ENCODE peak calls at places on chromosomes 2 and 18, in four cellular contexts. One of them, this sample, is unnamed.

GRCh38 chr18:24985616-24986015 is 366.4 kb downstream of the ZNF521 start:
- DNase-seq in body of pancreas: no peak
- DNase-seq in hepatocyte: no peak
- DNase-seq in uterus: no peak
- DNase-seq in this sample: no peak

GRCh38 chr2:135029481-135030134 is 17.6 kb downstream of the MAP3K19 start:
- DNase-seq in hepatocyte: no peak
- DNase-seq in uterus: no peak
- DNase-seq in body of pancreas: no peak
- DNase-seq in this sample: no peak

GRCh38 chr18:23844991-23845680 is 155.9 kb downstream of the LAMA3 start:
- DNase-seq in body of pancreas: no peak
- DNase-seq in uterus: no peak
- DNase-seq in hepatocyte: peak; percentile 49
- DNase-seq in this sample: peak; percentile 75

GRCh38 chr18:36947820-36948348 is 119.0 kb downstream of the KIAA1328 start:
- DNase-seq in body of pancreas: no peak
- DNase-seq in hepatocyte: no peak
- DNase-seq in uterus: no peak
- DNase-seq in this sample: peak; percentile 7

GRCh38 chr2:24382363-24383021 is 22.2 kb upstream of the ITSN2 start:
- DNase-seq in uterus: peak; percentile 51
- DNase-seq in hepatocyte: peak; percentile 83
- DNase-seq in body of pancreas: peak; percentile 70
- DNase-seq in this sample: peak; percentile 78

GRCh38 chr2:71787476-71788185 is 334.3 kb downstream of the DYSF start:
- DNase-seq in body of pancreas: no peak
- DNase-seq in uterus: no peak
- DNase-seq in hepatocyte: no peak
- DNase-seq in this sample: no peak

GRCh38 chr2:198314559-198315153 is 510.3 kb downstream of the PLCL1 start:
- DNase-seq in uterus: no peak
- DNase-seq in body of pancreas: no peak
- DNase-seq in hepatocyte: peak; percentile 68
- DNase-seq in this sample: no peak

GRCh38 chr2:3654031-3654430 is 4.0 kb upstream of the ALLC start:
- DNase-seq in body of pancreas: no peak
- DNase-seq in hepatocyte: no peak
- DNase-seq in uterus: no peak
- DNase-seq in this sample: no peak

GRCh38 chr2:50658883-50659282 is 373.0 kb downstream of the NRXN1 start:
- DNase-seq in body of pancreas: no peak
- DNase-seq in hepatocyte: no peak
- DNase-seq in uterus: no peak
- DNase-seq in this sample: no peak

GRCh38 chr18:62578980-62579511 is 56.2 kb downstream of the ZCCHC2 start:
- DNase-seq in hepatocyte: no peak
- DNase-seq in uterus: no peak
- DNase-seq in body of pancreas: no peak
- DNase-seq in this sample: no peak

DNA sequence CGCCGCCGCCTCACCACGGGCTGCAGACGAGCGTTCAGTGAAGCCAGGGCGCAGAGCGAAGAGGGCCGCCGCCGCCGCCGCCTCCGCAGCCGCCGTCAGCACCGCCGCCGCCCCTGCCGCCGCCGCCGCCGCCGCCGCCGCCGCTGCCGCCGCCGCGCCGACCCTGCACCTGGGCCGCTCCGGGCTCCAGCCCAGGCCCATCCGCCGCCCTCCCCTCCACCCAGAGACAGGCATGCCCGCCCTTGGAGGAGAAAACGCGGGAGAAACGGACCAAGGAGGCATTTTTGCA is 3.0 kb downstream of the POU3F3 start:
- DNase-seq in uterus: no peak
- DNase-seq in hepatocyte: no peak
- DNase-seq in body of pancreas: no peak
- DNase-seq in this sample: peak; percentile 82
- H3K27me3 ChIP-seq in uterus: peaks cover 16% of the 10 kb centered on the region
- H3K27me3 ChIP-seq in hepatocyte: peaks cover 82% of the 10 kb centered on the region
- H3K27me3 ChIP-seq in body of pancreas: peaks cover 52% of the 10 kb centered on the region
- H3K27me3 ChIP-seq in this sample: peaks cover 87% of the 10 kb centered on the region

GRCh38 chr18:54254265-54254758 is 15.0 kb upstream of the POLI start:
- DNase-seq in hepatocyte: peak; percentile 69
- DNase-seq in body of pancreas: peak; percentile 64
- DNase-seq in uterus: no peak
- DNase-seq in this sample: no peak
- H3K4me3 ChIP-seq in hepatocyte: no peak overlapping the region
- H3K4me3 ChIP-seq in body of pancreas: no peak overlapping the region
- H3K4me3 ChIP-seq in uterus: no peak overlapping the region
- H3K4me3 ChIP-seq in this sample: no peak overlapping the region

GRCh38 chr2:19623488-19623887 is 265.1 kb upstream of the OSR1 start:
- DNase-seq in uterus: no peak
- DNase-seq in body of pancreas: no peak
- DNase-seq in hepatocyte: no peak
- DNase-seq in this sample: no peak
- H3K36me3 ChIP-seq in uterus: no peaks in the 10 kb centered on the region
- H3K36me3 ChIP-seq in body of pancreas: no peaks in the 10 kb centered on the region
- H3K36me3 ChIP-seq in hepatocyte: no peaks in the 10 kb centered on the region
- H3K36me3 ChIP-seq in this sample: no peaks in the 10 kb centered on the region

DNA sequence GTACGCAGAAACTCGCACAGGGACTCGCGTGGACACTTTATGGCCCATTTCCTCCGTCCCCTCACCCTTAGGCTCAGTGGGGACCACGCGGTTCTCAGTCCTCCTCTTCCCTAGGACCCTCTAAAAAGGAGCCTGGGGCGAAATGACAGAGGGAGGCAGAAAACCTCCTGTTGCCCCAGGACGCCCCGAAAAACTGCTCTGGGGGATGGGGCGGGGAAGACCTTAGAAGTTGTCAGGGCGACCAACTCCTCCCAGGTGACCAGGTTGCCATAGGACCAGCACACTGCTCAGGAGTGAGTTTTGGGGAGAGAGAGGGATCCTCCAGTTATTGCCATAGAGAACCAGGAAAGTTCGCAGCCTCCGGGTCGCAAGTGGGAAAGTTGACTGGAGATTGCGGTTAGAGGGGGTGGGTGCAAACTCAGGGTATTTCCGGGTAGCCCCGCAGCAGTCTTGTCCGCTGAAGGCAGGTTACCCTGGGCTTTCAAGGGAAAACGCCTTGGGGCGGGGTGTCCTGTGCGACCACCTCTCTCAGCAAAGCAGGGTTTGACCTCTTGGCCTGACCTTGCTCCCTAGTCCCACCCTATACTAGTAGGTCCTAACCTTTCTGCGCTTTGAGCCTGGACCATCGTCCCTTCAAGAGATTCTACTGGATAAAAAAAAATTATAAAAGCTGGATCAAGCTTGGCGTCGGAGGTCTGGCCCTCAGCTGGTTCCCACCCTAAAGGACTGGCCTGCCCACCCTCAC is 7.8 kb upstream of the PAX3 start:
- DNase-seq in uterus: no peak
- DNase-seq in body of pancreas: no peak
- DNase-seq in hepatocyte: no peak
- DNase-seq in this sample: peak; percentile 61
- H3K27me3 ChIP-seq in uterus: peaks cover 29% of the 10 kb centered on the region
- H3K27me3 ChIP-seq in body of pancreas: peaks cover 69% of the 10 kb centered on the region
- H3K27me3 ChIP-seq in hepatocyte: peaks cover 100% of the 10 kb centered on the region
- H3K27me3 ChIP-seq in this sample: peaks cover 100% of the 10 kb centered on the region

GRCh38 chr2:157838442-157839161 is 37.5 kb downstream of the ACVR1 start:
- DNase-seq in body of pancreas: peak; percentile 73
- DNase-seq in hepatocyte: peak; percentile 68
- DNase-seq in uterus: no peak
- DNase-seq in this sample: no peak
- H3K4me3 ChIP-seq in body of pancreas: no peak overlapping the region
- H3K4me3 ChIP-seq in hepatocyte: peak overlapping the region; percentile 11
- H3K4me3 ChIP-seq in uterus: no peak overlapping the region
- H3K4me3 ChIP-seq in this sample: no peak overlapping the region

DNA sequence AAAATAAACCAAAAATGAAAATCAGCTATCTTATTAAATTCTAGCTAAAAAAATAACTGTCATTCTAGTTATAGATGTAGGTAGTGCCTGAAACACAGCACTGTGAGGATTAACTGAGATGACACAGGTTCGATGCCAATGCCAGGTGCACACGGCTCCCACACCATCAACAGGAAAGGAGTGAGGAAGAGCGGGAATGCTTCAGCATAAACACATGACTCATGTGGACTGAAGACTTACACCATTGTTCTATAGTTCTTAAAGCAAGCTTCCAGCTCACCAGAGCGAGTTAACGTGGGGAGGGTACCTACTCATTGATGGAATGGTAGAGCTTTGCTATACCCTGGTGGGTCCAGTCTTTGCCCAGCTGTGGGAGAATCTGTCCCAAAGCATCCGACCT is 76.7 kb downstream of the EMILIN2 start:
- DNase-seq in uterus: no peak
- DNase-seq in hepatocyte: no peak
- DNase-seq in body of pancreas: no peak
- DNase-seq in this sample: no peak
- H3K36me3 ChIP-seq in uterus: no peaks in the 10 kb centered on the region
- H3K36me3 ChIP-seq in hepatocyte: peaks cover 3% of the 10 kb centered on the region
- H3K36me3 ChIP-seq in body of pancreas: peaks cover 47% of the 10 kb centered on the region
- H3K36me3 ChIP-seq in this sample: peaks cover 12% of the 10 kb centered on the region